ENCODE peak calls at places on chromosomes 12 and 14, in six cellular contexts. One of them, this sample, is unnamed.

GRCh38 chr14:71399057-71399487 is 491.8 kb downstream of the PCNX1 start:
- DNase-seq in foreskin fibroblast: no peak
- DNase-seq in fibroblast of lung: peak
- DNase-seq in hepatocyte: no peak
- DNase-seq in OCI-LY7: peak
- DNase-seq in body of pancreas: peak
- DNase-seq in this sample: no peak

GRCh38 chr12:64400041-64400440 is 4.2 kb upstream of the XPOT start:
- DNase-seq in foreskin fibroblast: peak
- DNase-seq in fibroblast of lung: peak
- DNase-seq in hepatocyte: no peak
- DNase-seq in OCI-LY7: no peak
- DNase-seq in body of pancreas: no peak
- DNase-seq in this sample: no peak

GRCh38 chr14:44283836-44284235 is 223.2 kb downstream of the FSCB start:
- DNase-seq in foreskin fibroblast: no peak
- DNase-seq in fibroblast of lung: no peak
- DNase-seq in hepatocyte: no peak
- DNase-seq in OCI-LY7: no peak
- DNase-seq in body of pancreas: no peak
- DNase-seq in this sample: no peak

GRCh38 chr14:91292476-91292875 is 48.0 kb upstream of the GPR68 start:
- DNase-seq in foreskin fibroblast: no peak
- DNase-seq in fibroblast of lung: no peak
- DNase-seq in hepatocyte: no peak
- DNase-seq in OCI-LY7: no peak
- DNase-seq in body of pancreas: no peak
- DNase-seq in this sample: no peak

GRCh38 chr12:76240281-76240680 is 107.9 kb downstream of the BBS10 start:
- DNase-seq in foreskin fibroblast: no peak
- DNase-seq in fibroblast of lung: no peak
- DNase-seq in hepatocyte: no peak
- DNase-seq in OCI-LY7: no peak
- DNase-seq in body of pancreas: no peak
- DNase-seq in this sample: no peak

GRCh38 chr14:43669355-43669754 is 837.7 kb downstream of the FSCB start:
- DNase-seq in foreskin fibroblast: no peak
- DNase-seq in fibroblast of lung: no peak
- DNase-seq in hepatocyte: no peak
- DNase-seq in OCI-LY7: no peak
- DNase-seq in body of pancreas: no peak
- DNase-seq in this sample: no peak

GRCh38 chr12:2008677-2009076 is 4.4 kb upstream of the DCP1B start:
- DNase-seq in foreskin fibroblast: no peak
- DNase-seq in fibroblast of lung: peak
- DNase-seq in hepatocyte: no peak
- DNase-seq in OCI-LY7: no peak
- DNase-seq in body of pancreas: no peak
- DNase-seq in this sample: no peak

GRCh38 chr12:121404734-121405133 is 4.8 kb downstream of the RNF34 start:
- DNase-seq in foreskin fibroblast: no peak
- DNase-seq in fibroblast of lung: no peak
- DNase-seq in hepatocyte: peak
- DNase-seq in OCI-LY7: peak
- DNase-seq in body of pancreas: peak
- DNase-seq in this sample: no peak

GRCh38 chr14:92391746-92392145 is 68.8 kb downstream of the SLC24A4 start:
- DNase-seq in foreskin fibroblast: no peak
- DNase-seq in fibroblast of lung: no peak
- DNase-seq in hepatocyte: no peak
- DNase-seq in OCI-LY7: no peak
- DNase-seq in body of pancreas: peak
- DNase-seq in this sample: no peak

GRCh38 chr12:99019798-99020197 is 374.7 kb downstream of the APAF1 start:
- DNase-seq in foreskin fibroblast: no peak
- DNase-seq in fibroblast of lung: no peak
- DNase-seq in hepatocyte: no peak
- DNase-seq in OCI-LY7: no peak
- DNase-seq in body of pancreas: no peak
- DNase-seq in this sample: no peak

GRCh38 chr14:24368562-24369252 is 723 bp downstream of the NFATC4 start:
- DNase-seq in foreskin fibroblast: peak
- DNase-seq in fibroblast of lung: peak
- DNase-seq in hepatocyte: peak
- DNase-seq in OCI-LY7: peak
- DNase-seq in body of pancreas: peak
- DNase-seq in this sample: peak

GRCh38 chr14:92511472-92512247 is 1.9 kb upstream of the RIN3 start:
- DNase-seq in foreskin fibroblast: peak
- DNase-seq in fibroblast of lung: peak
- DNase-seq in hepatocyte: peak
- DNase-seq in OCI-LY7: no peak
- DNase-seq in body of pancreas: no peak
- DNase-seq in this sample: peak

GRCh38 chr14:101379842-101380241 is 181.5 kb upstream of the DIO3 start:
- DNase-seq in foreskin fibroblast: no peak
- DNase-seq in fibroblast of lung: no peak
- DNase-seq in hepatocyte: no peak
- DNase-seq in OCI-LY7: no peak
- DNase-seq in body of pancreas: no peak
- DNase-seq in this sample: no peak

GRCh38 chr12:123608192-123608591 is 6.3 kb downstream of the DDX55 start:
- DNase-seq in foreskin fibroblast: no peak
- DNase-seq in fibroblast of lung: no peak
- DNase-seq in hepatocyte: no peak
- DNase-seq in OCI-LY7: no peak
- DNase-seq in body of pancreas: no peak
- DNase-seq in this sample: no peak

GRCh38 chr12:6205144-6205539 is 4.9 kb downstream of the CD9 start:
- DNase-seq in foreskin fibroblast: peak
- DNase-seq in fibroblast of lung: no peak
- DNase-seq in hepatocyte: no peak
- DNase-seq in OCI-LY7: no peak
- DNase-seq in body of pancreas: no peak
- DNase-seq in this sample: no peak

GRCh38 chr14:31410048-31410654 is 10.2 kb downstream of the HEATR5A start:
- DNase-seq in foreskin fibroblast: no peak
- DNase-seq in fibroblast of lung: no peak
- DNase-seq in hepatocyte: no peak
- DNase-seq in OCI-LY7: peak
- DNase-seq in body of pancreas: no peak
- DNase-seq in this sample: no peak

GRCh38 chr14:100144996-100145646 is 14.3 kb downstream of the DEGS2 start:
- DNase-seq in foreskin fibroblast: no peak
- DNase-seq in fibroblast of lung: no peak
- DNase-seq in hepatocyte: peak
- DNase-seq in OCI-LY7: no peak
- DNase-seq in body of pancreas: no peak
- DNase-seq in this sample: no peak

DNA sequence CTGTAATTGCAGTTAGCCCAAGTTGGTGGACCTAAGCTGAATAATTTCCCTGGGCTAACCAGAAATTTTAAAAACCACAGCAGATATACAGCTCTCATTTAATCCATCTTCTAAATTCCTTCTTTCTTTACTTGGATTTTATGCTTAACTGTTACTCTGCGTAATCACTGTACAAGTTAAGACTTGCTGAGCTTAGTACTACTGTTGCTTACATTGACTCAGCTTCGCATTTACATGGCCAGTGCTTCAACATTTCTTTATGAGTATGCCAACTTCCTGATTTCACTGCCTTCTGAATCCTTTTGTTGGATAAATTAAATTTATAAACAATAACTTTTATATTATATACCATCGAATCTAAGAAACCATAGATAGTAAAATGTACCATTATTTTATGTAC is 147.4 kb downstream of the SLC38A4 start:
- DNase-seq in foreskin fibroblast: no peak
- DNase-seq in fibroblast of lung: no peak
- DNase-seq in hepatocyte: no peak
- DNase-seq in OCI-LY7: no peak
- DNase-seq in body of pancreas: no peak
- DNase-seq in this sample: no peak
- TF ChIP-seq CTCF in foreskin fibroblast: no peak
- TF ChIP-seq CTCF in fibroblast of lung: no peak
- TF ChIP-seq CTCF in hepatocyte: no peak
- TF ChIP-seq CTCF in OCI-LY7: no peak
- TF ChIP-seq CTCF in body of pancreas: no peak
- TF ChIP-seq CTCF in this sample: no peak

GRCh38 chr12:126930234-126930633 is 1336.7 kb upstream of the TMEM132C start:
- DNase-seq in foreskin fibroblast: no peak
- DNase-seq in fibroblast of lung: no peak
- DNase-seq in hepatocyte: no peak
- DNase-seq in OCI-LY7: no peak
- DNase-seq in body of pancreas: no peak
- DNase-seq in this sample: no peak

DNA sequence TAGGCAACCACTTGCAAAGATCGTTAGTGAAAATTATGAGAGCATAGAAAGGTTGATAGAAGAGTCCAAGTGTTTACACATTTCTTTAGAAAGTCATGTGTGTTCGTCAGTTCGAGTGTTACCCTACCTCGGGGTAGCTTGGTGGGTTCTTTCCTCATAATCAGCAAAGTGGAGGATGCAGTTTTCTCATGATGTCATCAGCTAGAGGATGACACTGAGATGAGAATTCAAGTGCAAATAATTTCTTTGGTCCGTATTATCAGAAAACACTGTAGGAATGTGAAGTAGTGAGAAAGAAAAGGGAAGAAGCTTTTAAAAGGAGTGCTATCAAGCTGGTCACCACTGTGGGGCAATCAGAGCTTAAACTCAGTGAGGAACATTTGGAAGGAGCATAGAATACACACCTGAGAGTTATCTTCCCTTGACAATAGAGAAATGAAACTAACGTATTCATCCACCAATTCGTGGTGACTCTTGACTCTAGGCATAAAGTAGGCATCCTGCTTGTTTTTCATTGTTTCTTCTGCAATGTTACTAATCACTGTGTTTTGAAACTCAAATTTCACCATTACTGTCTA is 1340.9 kb upstream of the TMEM132C start:
- DNase-seq in foreskin fibroblast: no peak
- DNase-seq in fibroblast of lung: no peak
- DNase-seq in hepatocyte: no peak
- DNase-seq in OCI-LY7: peak
- DNase-seq in body of pancreas: no peak
- DNase-seq in this sample: no peak
- TF ChIP-seq CTCF in foreskin fibroblast: no peak
- TF ChIP-seq CTCF in fibroblast of lung: no peak
- TF ChIP-seq CTCF in hepatocyte: no peak
- TF ChIP-seq CTCF in OCI-LY7: peak
- TF ChIP-seq CTCF in body of pancreas: no peak
- TF ChIP-seq CTCF in this sample: no peak

DNA sequence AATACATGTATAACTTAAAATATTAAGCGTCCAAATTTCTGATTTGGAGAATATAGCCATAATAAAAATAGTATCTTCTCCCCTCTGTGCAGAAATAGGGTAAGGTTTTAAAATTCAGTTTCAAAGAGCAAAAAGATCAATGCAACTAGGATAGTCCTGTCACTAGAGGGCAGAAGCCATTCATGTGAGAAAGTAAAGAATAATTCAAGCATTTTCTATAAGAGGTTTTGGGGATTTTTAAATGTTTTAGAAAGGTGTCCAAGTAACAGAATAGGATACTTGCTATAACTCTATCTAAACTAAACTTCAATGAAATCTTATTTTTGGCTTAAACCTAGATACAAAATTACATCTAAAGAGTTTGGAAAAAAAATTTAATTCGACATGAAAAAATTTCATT is 50.3 kb downstream of the ADAMTS20 start:
- DNase-seq in foreskin fibroblast: peak
- DNase-seq in fibroblast of lung: peak
- DNase-seq in hepatocyte: peak
- DNase-seq in OCI-LY7: peak
- DNase-seq in body of pancreas: no peak
- DNase-seq in this sample: peak
- TF ChIP-seq CTCF in foreskin fibroblast: peak
- TF ChIP-seq CTCF in fibroblast of lung: peak
- TF ChIP-seq CTCF in hepatocyte: peak
- TF ChIP-seq CTCF in OCI-LY7: peak
- TF ChIP-seq CTCF in body of pancreas: no peak
- TF ChIP-seq CTCF in this sample: peak

GRCh38 chr14:22264759-22265158 is 324.3 kb downstream of the DAD1 start:
- DNase-seq in foreskin fibroblast: no peak
- DNase-seq in fibroblast of lung: no peak
- DNase-seq in hepatocyte: no peak
- DNase-seq in OCI-LY7: no peak
- DNase-seq in body of pancreas: no peak
- DNase-seq in this sample: no peak

GRCh38 chr14:22263961-22264360 is 325.1 kb downstream of the DAD1 start:
- DNase-seq in foreskin fibroblast: no peak
- DNase-seq in fibroblast of lung: peak
- DNase-seq in hepatocyte: no peak
- DNase-seq in OCI-LY7: no peak
- DNase-seq in body of pancreas: no peak
- DNase-seq in this sample: no peak

GRCh38 chr14:22266683-22267082 is 322.3 kb downstream of the DAD1 start:
- DNase-seq in foreskin fibroblast: no peak
- DNase-seq in fibroblast of lung: no peak
- DNase-seq in hepatocyte: no peak
- DNase-seq in OCI-LY7: no peak
- DNase-seq in body of pancreas: no peak
- DNase-seq in this sample: no peak

GRCh38 chr14:22266141-22266442 is 322.9 kb downstream of the DAD1 start:
- DNase-seq in foreskin fibroblast: no peak
- DNase-seq in fibroblast of lung: peak
- DNase-seq in hepatocyte: no peak
- DNase-seq in OCI-LY7: no peak
- DNase-seq in body of pancreas: no peak
- DNase-seq in this sample: no peak

DNA sequence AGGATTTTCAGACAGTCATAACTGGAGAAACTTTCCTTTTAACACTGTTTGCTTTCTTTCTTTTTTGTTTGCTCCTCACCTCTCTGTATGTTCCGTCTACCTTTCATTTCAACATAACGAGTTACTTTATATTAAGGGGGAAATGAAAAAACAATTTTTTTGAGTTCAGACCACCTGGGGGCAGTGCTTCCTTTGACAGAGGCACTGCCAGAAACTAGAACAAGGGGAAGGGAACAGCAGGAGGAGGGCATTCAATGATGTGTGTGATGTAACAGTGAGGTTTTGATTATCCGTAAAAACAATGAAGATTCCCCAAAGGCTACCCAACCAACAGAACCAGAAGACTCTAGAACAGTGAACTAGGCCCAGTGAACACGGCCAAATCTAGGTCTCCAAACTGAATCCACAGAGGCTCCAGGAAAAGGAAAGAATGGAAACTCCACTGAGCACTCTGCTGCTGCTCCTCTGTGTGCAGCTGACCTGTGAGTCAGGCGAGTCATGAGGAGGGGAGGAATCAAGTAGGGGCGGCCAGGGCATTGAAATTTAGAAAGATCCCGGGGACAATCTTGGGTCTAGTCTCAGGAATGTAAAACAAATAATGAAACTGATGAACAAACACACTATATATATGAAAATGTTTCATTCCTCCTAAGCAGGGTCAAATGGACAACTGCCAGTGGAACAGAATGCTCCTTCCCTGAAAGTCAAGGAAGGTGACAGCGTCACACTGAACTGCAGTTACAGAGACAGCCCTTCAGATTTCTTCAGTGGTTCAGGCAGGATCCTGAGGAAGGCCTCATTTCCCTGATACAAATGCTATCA is 323.5 kb downstream of the DAD1 start:
- DNase-seq in foreskin fibroblast: no peak
- DNase-seq in fibroblast of lung: peak
- DNase-seq in hepatocyte: peak
- DNase-seq in OCI-LY7: peak
- DNase-seq in body of pancreas: no peak
- DNase-seq in this sample: no peak
- TF ChIP-seq CTCF in foreskin fibroblast: no peak
- TF ChIP-seq CTCF in fibroblast of lung: no peak
- TF ChIP-seq CTCF in hepatocyte: peak
- TF ChIP-seq CTCF in OCI-LY7: peak
- TF ChIP-seq CTCF in body of pancreas: no peak
- TF ChIP-seq CTCF in this sample: no peak